ENCODE peak calls at places on chromosome 15, in six cellular contexts. One of them, this sample, is unnamed.

GRCh38 chr15:70492240-70493177 is 270.8 kb downstream of the UACA start:
- DNase-seq in Daoy: peak
- DNase-seq in psoas muscle: peak
- DNase-seq in NCI-H1694: no peak
- DNase-seq in CD8-positive, alpha-beta T cell: peak
- DNase-seq in A172: peak
- DNase-seq in this sample: peak

GRCh38 chr15:82810863-82811421 is 1.5 kb downstream of the WHAMM start:
- DNase-seq in NCI-H1694: no peak
- DNase-seq in psoas muscle: no peak
- DNase-seq in A172: no peak
- DNase-seq in CD8-positive, alpha-beta T cell: peak
- DNase-seq in Daoy: no peak
- DNase-seq in this sample: peak

GRCh38 chr15:63870043-63870394 is 36.3 kb upstream of the HERC1 start:
- DNase-seq in psoas muscle: no peak
- DNase-seq in NCI-H1694: no peak
- DNase-seq in CD8-positive, alpha-beta T cell: no peak
- DNase-seq in Daoy: peak
- DNase-seq in A172: peak
- DNase-seq in this sample: no peak

GRCh38 chr15:38085931-38086562 is 151.6 kb downstream of the TMCO5A start:
- DNase-seq in psoas muscle: no peak
- DNase-seq in NCI-H1694: no peak
- DNase-seq in CD8-positive, alpha-beta T cell: no peak
- DNase-seq in Daoy: peak
- DNase-seq in A172: no peak
- DNase-seq in this sample: no peak

GRCh38 chr15:72184165-72184811 is 13.3 kb downstream of the GRAMD2A start:
- DNase-seq in Daoy: peak
- DNase-seq in CD8-positive, alpha-beta T cell: no peak
- DNase-seq in psoas muscle: peak
- DNase-seq in A172: peak
- DNase-seq in NCI-H1694: no peak
- DNase-seq in this sample: no peak

GRCh38 chr15:33086500-33087141 is 107.9 kb downstream of the FMN1 start:
- DNase-seq in psoas muscle: no peak
- DNase-seq in CD8-positive, alpha-beta T cell: no peak
- DNase-seq in A172: peak
- DNase-seq in Daoy: peak
- DNase-seq in NCI-H1694: no peak
- DNase-seq in this sample: no peak

GRCh38 chr15:35540031-35540430 is 5.9 kb downstream of the DPH6 start:
- DNase-seq in A172: no peak
- DNase-seq in psoas muscle: no peak
- DNase-seq in Daoy: no peak
- DNase-seq in NCI-H1694: no peak
- DNase-seq in CD8-positive, alpha-beta T cell: no peak
- DNase-seq in this sample: no peak

GRCh38 chr15:71385469-71385868 is 270.2 kb downstream of the THSD4 start:
- DNase-seq in A172: no peak
- DNase-seq in psoas muscle: no peak
- DNase-seq in CD8-positive, alpha-beta T cell: no peak
- DNase-seq in Daoy: no peak
- DNase-seq in NCI-H1694: no peak
- DNase-seq in this sample: no peak

GRCh38 chr15:39597336-39597735 is 16.5 kb downstream of the THBS1 start:
- DNase-seq in Daoy: no peak
- DNase-seq in psoas muscle: no peak
- DNase-seq in CD8-positive, alpha-beta T cell: no peak
- DNase-seq in A172: no peak
- DNase-seq in NCI-H1694: no peak
- DNase-seq in this sample: no peak

GRCh38 chr15:68768321-68768720 is 52.4 kb downstream of the ANP32A start:
- DNase-seq in psoas muscle: no peak
- DNase-seq in NCI-H1694: no peak
- DNase-seq in CD8-positive, alpha-beta T cell: no peak
- DNase-seq in Daoy: peak
- DNase-seq in A172: peak
- DNase-seq in this sample: no peak